ENCODE peak calls at places on chromosomes 11 and 22, in seven cellular contexts. O is WERI-Rb-1, L is WTC11, E is Calu3, S is tibial artery, G is nephron progenitor cell, N is osteocyte. J is an unnamed sample.

GRCh38 chr22:19565921-19566598 is 41.9 kb upstream of the CLDN5 start:
- DNase-seq in O (no peak), L (no peak), E (no peak), S (no peak), G (no peak), N (no peak), J (no peak)

GRCh38 chr22:39917091-39917703 is 16.3 kb downstream of the GRAP2 start:
- DNase-seq in O (peak; percentile 40), L (no peak), E (no peak), S (no peak), G (no peak), N (no peak), J (no peak)

GRCh38 chr22:20724676-20725454 is 49.0 kb upstream of the SERPIND1 start:
- DNase-seq in O (no peak), L (no peak), E (no peak), S (no peak), G (no peak), N (no peak), J (no peak)

GRCh38 chr22:38614331-38615122 is 41.7 kb downstream of the FAM227A start:
- DNase-seq in O (no peak), L (no peak), E (no peak), S (no peak), G (no peak), N (no peak), J (peak; percentile 26)

GRCh38 chr11:58801302-58801701 is 43.2 kb downstream of the GLYATL2 start:
- DNase-seq in O (no peak), L (no peak), E (no peak), S (no peak), G (no peak), N (no peak), J (no peak)

GRCh38 chr11:126404367-126404766 is 48.9 kb downstream of the ST3GAL4 start:
- DNase-seq in O (peak; percentile 82), L (no peak), E (no peak), S (no peak), G (no peak), N (no peak), J (no peak)

GRCh38 chr11:116134450-116134849 is 630.2 kb upstream of the CADM1 start:
- DNase-seq in O (no peak), L (no peak), E (no peak), S (no peak), G (no peak), N (no peak), J (no peak)

GRCh38 chr11:125202977-125203376 is 38.4 kb downstream of the PKNOX2 start:
- DNase-seq in O (no peak), L (no peak), E (no peak), S (no peak), G (no peak), N (no peak), J (no peak)

GRCh38 chr11:77886401-77886800 is 65.5 kb downstream of the AAMDC start:
- DNase-seq in O (no peak), L (no peak), E (no peak), S (no peak), G (no peak), N (no peak), J (no peak)

GRCh38 chr11:63227521-63228107 is 15.8 kb downstream of the SLC22A25 start:
- DNase-seq in O (no peak), L (no peak), E (no peak), S (no peak), G (no peak), N (no peak), J (no peak)

GRCh38 chr11:119664063-119664572 is 64.9 kb downstream of the NECTIN1 start:
- DNase-seq in O (peak; percentile 87), L (peak; percentile 61), E (no peak), S (no peak), G (peak; percentile 56), N (no peak), J (no peak)

GRCh38 chr11:68016161-68016903 is 6.2 kb downstream of the ALDH3B1 start:
- DNase-seq in O (no peak), L (no peak), E (no peak), S (no peak), G (no peak), N (no peak), J (no peak)

GRCh38 chr22:35620624-35621245 is 3.6 kb upstream of the MB start:
- DNase-seq in O (no peak), L (no peak), E (no peak), S (no peak), G (no peak), N (no peak), J (no peak)

GRCh38 chr11:15563054-15563453 is 448.3 kb downstream of the INSC start:
- DNase-seq in O (no peak), L (no peak), E (no peak), S (no peak), G (no peak), N (no peak), J (no peak)

GRCh38 chr11:118621071-118621815 is 13.8 kb downstream of the PHLDB1 start:
- DNase-seq in O (peak; percentile 93), L (peak; percentile 90), E (peak; percentile 87), S (peak; percentile 98), G (peak; percentile 85), N (peak; percentile 95), J (peak; percentile 56)

GRCh38 chr11:6469599-6469998 is 4.1 kb downstream of the TRIM3 start:
- DNase-seq in O (no peak), L (no peak), E (no peak), S (no peak), G (no peak), N (no peak), J (no peak)

GRCh38 chr22:47386812-47387510 is 624.5 kb downstream of the TBC1D22A start:
- DNase-seq in O (no peak), L (no peak), E (no peak), S (no peak), G (no peak), N (no peak), J (no peak)

GRCh38 chr11:10590516-10590915 is 22.1 kb upstream of the LYVE1 start:
- DNase-seq in O (no peak), L (no peak), E (no peak), S (no peak), G (no peak), N (no peak), J (no peak)

GRCh38 chr22:30158277-30158676 is 78.0 kb downstream of the HORMAD2 start:
- DNase-seq in O (no peak), L (no peak), E (no peak), S (no peak), G (no peak), N (no peak), J (no peak)

GRCh38 chr22:41480397-41480735 is 11.4 kb downstream of the ACO2 start:
- DNase-seq in O (no peak), L (no peak), E (no peak), S (no peak), G (no peak), N (no peak), J (no peak)

GRCh38 chr22:41478891-41479521 is 10.1 kb downstream of the ACO2 start:
- DNase-seq in O (peak; percentile 39), L (no peak), E (no peak), S (peak; percentile 71), G (no peak), N (no peak), J (peak; percentile 35)

GRCh38 chr22:41481131-41481830 is 12.4 kb downstream of the ACO2 start:
- DNase-seq in O (no peak), L (no peak), E (no peak), S (peak; percentile 87), G (no peak), N (no peak), J (no peak)

GRCh38 chr22:41479671-41480396 is 10.9 kb downstream of the ACO2 start:
- DNase-seq in O (no peak), L (peak; percentile 15), E (no peak), S (peak; percentile 76), G (no peak), N (no peak), J (no peak)

DNA sequence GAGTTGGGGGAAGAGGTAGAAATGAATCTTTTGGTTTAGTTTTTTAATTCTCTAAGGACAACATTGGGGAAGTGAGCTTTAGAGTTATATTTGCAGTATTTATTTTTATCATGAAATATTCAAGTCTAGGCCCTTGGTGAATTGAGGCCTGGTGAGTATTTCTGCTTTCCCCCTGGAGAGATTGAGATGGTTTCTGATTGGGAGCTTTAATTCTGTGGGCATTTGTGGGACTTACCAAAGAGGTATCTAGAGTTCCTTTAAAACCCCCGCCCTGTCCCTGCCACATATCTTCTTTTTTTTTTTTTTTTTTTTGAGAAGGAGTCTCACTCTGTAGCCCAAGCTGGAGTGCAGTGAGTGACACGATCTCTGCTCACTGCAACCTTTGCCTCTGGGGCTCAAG is 9.6 kb downstream of the ACO2 start:
- DNase-seq in O (no peak), L (no peak), E (no peak), S (no peak), G (no peak), N (no peak), J (no peak)
- TF ChIP-seq CTCF in O (no peak), L (no peak), E (no peak), S (no peak), G (no peak), N (no peak), J (no peak)

GRCh38 chr11:69948256-69949141 is 129.3 kb upstream of the FGF3 start:
- DNase-seq in O (no peak), L (no peak), E (peak; percentile 93), S (no peak), G (no peak), N (no peak), J (no peak)
- TF ChIP-seq CTCF in O (peak; percentile 16), L (no peak), E (no peak), S (peak; percentile 23), G (no peak), N (peak; percentile 35), J (no peak)

DNA sequence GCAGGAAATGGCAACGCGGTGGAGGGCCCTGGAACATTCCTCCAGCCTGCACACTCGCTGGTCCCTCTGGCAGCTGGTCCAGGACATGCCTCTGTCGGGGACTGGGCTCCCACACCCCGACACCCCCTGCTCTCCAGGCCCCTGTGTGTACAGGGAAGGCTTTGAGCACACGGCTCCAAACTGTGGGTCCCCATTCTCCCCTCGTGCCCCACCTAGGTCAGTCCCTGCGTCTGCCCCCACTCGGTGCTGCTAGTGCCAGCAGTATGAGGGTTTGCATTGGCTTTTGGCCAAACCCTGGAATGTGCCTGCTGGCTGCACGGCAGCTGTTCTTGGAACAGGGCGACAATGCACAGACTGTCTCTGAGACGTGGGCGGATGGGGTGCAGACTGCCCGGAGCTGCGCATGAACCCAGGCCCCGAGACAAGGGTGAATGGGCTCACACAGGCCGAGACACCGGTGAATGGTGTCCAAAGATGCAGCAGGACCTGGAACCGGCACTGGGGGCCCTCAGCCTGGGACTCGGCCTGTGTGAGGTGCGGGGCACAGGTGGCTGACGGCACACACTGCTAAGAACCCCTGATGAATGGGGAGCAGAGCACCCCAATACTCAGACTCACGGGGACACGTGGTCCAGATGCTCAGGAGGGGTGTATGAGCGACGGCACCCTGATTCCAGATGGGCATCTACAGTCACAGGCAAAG is 7.5 kb upstream of the SYT8 start:
- DNase-seq in O (no peak), L (no peak), E (peak; percentile 93), S (peak; percentile 94), G (no peak), N (peak; percentile 95), J (no peak)
- TF ChIP-seq CTCF in O (no peak), L (no peak), E (no peak), S (no peak), G (no peak), N (no peak), J (no peak)

DNA sequence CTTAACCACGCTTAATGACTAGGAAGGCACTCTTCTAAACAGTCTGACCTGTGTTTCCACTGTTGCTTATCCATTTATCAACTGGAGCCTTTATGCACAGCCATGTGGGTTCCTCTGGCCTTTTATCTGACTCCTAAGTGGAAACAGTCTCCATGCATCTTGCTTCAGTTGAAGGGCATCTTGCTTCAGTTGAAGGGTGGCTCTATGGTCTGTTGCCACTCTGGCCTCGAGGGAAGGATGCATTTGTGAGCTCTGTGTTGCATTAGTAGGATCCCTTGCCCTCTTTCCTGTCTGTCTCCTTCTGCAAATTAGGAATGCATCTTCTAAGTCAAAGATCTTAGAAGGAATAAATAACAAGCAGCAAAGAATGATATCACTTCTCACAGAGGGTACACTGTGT is 25.8 kb upstream of the C11orf96 start:
- DNase-seq in O (no peak), L (no peak), E (no peak), S (no peak), G (no peak), N (no peak), J (no peak)
- TF ChIP-seq CTCF in O (no peak), L (no peak), E (no peak), S (no peak), G (no peak), N (no peak), J (no peak)